ENCODE peak calls at places on chromosome 3, in four cellular contexts. One of them, this sample, is unnamed.
A peak's percentile ranks its signal among the peaks of the same experiment; 100 is the strongest.

GRCh38 chr3:89289791-89290190 is 182.4 kb downstream of the EPHA3 start:
- DNase-seq in uterus: no peak
- DNase-seq in ovary: no peak
- DNase-seq in upper lobe of left lung: no peak
- DNase-seq in this sample: no peak

GRCh38 chr3:141466633-141467169 is 20.1 kb upstream of the RASA2 start:
- DNase-seq in uterus: no peak
- DNase-seq in ovary: no peak
- DNase-seq in upper lobe of left lung: no peak
- DNase-seq in this sample: no peak

GRCh38 chr3:131717493-131717892 is 214.7 kb upstream of the MRPL3 start:
- DNase-seq in uterus: no peak
- DNase-seq in ovary: no peak
- DNase-seq in upper lobe of left lung: no peak
- DNase-seq in this sample: no peak

GRCh38 chr3:194769020-194769643 is 83.4 kb downstream of the FAM43A start:
- DNase-seq in uterus: peak; percentile 90
- DNase-seq in ovary: peak; percentile 87
- DNase-seq in upper lobe of left lung: peak; percentile 87
- DNase-seq in this sample: peak; percentile 88

GRCh38 chr3:25547928-25548327 is 116.8 kb downstream of the TOP2B start:
- DNase-seq in uterus: no peak
- DNase-seq in ovary: no peak
- DNase-seq in upper lobe of left lung: no peak
- DNase-seq in this sample: no peak

GRCh38 chr3:109922898-109923297 is 585.6 kb upstream of the DPPA4 start:
- DNase-seq in uterus: no peak
- DNase-seq in ovary: no peak
- DNase-seq in upper lobe of left lung: no peak
- DNase-seq in this sample: no peak

GRCh38 chr3:59680916-59681315 is 631.1 kb upstream of the CFAP20DC start:
- DNase-seq in uterus: no peak
- DNase-seq in ovary: no peak
- DNase-seq in upper lobe of left lung: no peak
- DNase-seq in this sample: no peak

GRCh38 chr3:99901200-99901926 is 83.7 kb downstream of the CMSS1 start:
- DNase-seq in uterus: no peak
- DNase-seq in ovary: no peak
- DNase-seq in upper lobe of left lung: no peak
- DNase-seq in this sample: no peak

GRCh38 chr3:153001428-153001827 is 160.6 kb upstream of the RAP2B start:
- DNase-seq in uterus: no peak
- DNase-seq in ovary: no peak
- DNase-seq in upper lobe of left lung: no peak
- DNase-seq in this sample: no peak

GRCh38 chr3:179098388-179099077 is 26.9 kb upstream of the ZMAT3 start:
- DNase-seq in uterus: no peak
- DNase-seq in ovary: no peak
- DNase-seq in upper lobe of left lung: no peak
- DNase-seq in this sample: no peak

GRCh38 chr3:55426486-55426885 is 60.6 kb downstream of the WNT5A start:
- DNase-seq in uterus: no peak
- DNase-seq in ovary: no peak
- DNase-seq in upper lobe of left lung: no peak
- DNase-seq in this sample: no peak

GRCh38 chr3:35944915-35945710 is 305.8 kb downstream of the ARPP21 start:
- DNase-seq in uterus: no peak
- DNase-seq in ovary: no peak
- DNase-seq in upper lobe of left lung: no peak
- DNase-seq in this sample: no peak

GRCh38 chr3:140953028-140953960 is 11.7 kb downstream of the SLC25A36 start:
- DNase-seq in uterus: no peak
- DNase-seq in ovary: no peak
- DNase-seq in upper lobe of left lung: no peak
- DNase-seq in this sample: no peak

GRCh38 chr3:126459763-126460127 is 15.9 kb downstream of the ZXDC start:
- DNase-seq in uterus: no peak
- DNase-seq in ovary: no peak
- DNase-seq in upper lobe of left lung: no peak
- DNase-seq in this sample: no peak

GRCh38 chr3:126957776-126958637 is 24.9 kb upstream of the PLXNA1 start:
- DNase-seq in uterus: no peak
- DNase-seq in ovary: peak; percentile 27
- DNase-seq in upper lobe of left lung: peak; percentile 44
- DNase-seq in this sample: no peak

GRCh38 chr3:8954938-8955763 is 8.1 kb downstream of the RAD18 start:
- DNase-seq in uterus: no peak
- DNase-seq in ovary: no peak
- DNase-seq in upper lobe of left lung: no peak
- DNase-seq in this sample: no peak

GRCh38 chr3:8952130-8952529 is 11.1 kb downstream of the RAD18 start:
- DNase-seq in uterus: no peak
- DNase-seq in ovary: no peak
- DNase-seq in upper lobe of left lung: no peak
- DNase-seq in this sample: no peak

GRCh38 chr3:8953336-8953735 is 9.9 kb downstream of the RAD18 start:
- DNase-seq in uterus: no peak
- DNase-seq in ovary: no peak
- DNase-seq in upper lobe of left lung: no peak
- DNase-seq in this sample: no peak
- TF ChIP-seq POLR2A in uterus: no peak
- TF ChIP-seq POLR2A in ovary: no peak
- TF ChIP-seq POLR2A in upper lobe of left lung: no peak
- TF ChIP-seq POLR2A in this sample: no peak

GRCh38 chr3:11386413-11387155 is 114.4 kb downstream of the ATG7 start:
- DNase-seq in uterus: peak; percentile 46
- DNase-seq in ovary: no peak
- DNase-seq in upper lobe of left lung: no peak
- DNase-seq in this sample: no peak
- H3K36me3 ChIP-seq in uterus: no peaks in the 10 kb centered on the region
- H3K36me3 ChIP-seq in ovary: no peaks in the 10 kb centered on the region
- H3K36me3 ChIP-seq in upper lobe of left lung: no peaks in the 10 kb centered on the region
- H3K36me3 ChIP-seq in this sample: no peaks in the 10 kb centered on the region

DNA sequence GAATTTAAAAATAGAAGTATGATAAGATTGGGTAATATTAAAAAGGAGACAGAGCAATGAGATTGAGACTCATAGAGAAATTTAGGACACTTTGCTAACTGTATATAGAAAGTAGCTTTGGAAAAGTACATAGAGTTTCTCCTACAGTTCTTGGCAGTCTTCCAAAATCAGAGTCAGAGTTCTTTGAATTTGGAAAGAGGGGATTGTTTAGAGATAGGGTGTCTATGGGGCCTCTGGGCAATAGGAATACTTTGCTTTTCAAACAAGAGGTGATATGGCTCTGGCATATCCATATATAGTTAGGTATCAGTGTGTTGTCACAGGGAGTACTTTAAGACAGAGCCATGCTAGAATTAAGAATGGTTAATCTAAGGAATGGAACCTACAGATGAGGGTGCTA is 477.1 kb upstream of the KCNMB2 start:
- DNase-seq in uterus: no peak
- DNase-seq in ovary: no peak
- DNase-seq in upper lobe of left lung: no peak
- DNase-seq in this sample: no peak
- TF ChIP-seq POLR2A in uterus: no peak
- TF ChIP-seq POLR2A in ovary: no peak
- TF ChIP-seq POLR2A in upper lobe of left lung: no peak
- TF ChIP-seq POLR2A in this sample: no peak

GRCh38 chr3:39144095-39144747 is 9.2 kb downstream of the CSRNP1 start:
- DNase-seq in uterus: no peak
- DNase-seq in ovary: no peak
- DNase-seq in upper lobe of left lung: peak; percentile 78
- DNase-seq in this sample: peak; percentile 43
- H3K36me3 ChIP-seq in uterus: no peaks in the 10 kb centered on the region
- H3K36me3 ChIP-seq in ovary: no peaks in the 10 kb centered on the region
- H3K36me3 ChIP-seq in upper lobe of left lung: peaks cover 66% of the 10 kb centered on the region
- H3K36me3 ChIP-seq in this sample: peaks cover 40% of the 10 kb centered on the region

GRCh38 chr3:43621406-43621973 is 321 bp downstream of the ANO10 start:
- DNase-seq in uterus: no peak
- DNase-seq in ovary: no peak
- DNase-seq in upper lobe of left lung: no peak
- DNase-seq in this sample: peak; percentile 64
- TF ChIP-seq POLR2A in uterus: peak; percentile 59
- TF ChIP-seq POLR2A in ovary: peak; percentile 41
- TF ChIP-seq POLR2A in upper lobe of left lung: no peak
- TF ChIP-seq POLR2A in this sample: peak; percentile 27

DNA sequence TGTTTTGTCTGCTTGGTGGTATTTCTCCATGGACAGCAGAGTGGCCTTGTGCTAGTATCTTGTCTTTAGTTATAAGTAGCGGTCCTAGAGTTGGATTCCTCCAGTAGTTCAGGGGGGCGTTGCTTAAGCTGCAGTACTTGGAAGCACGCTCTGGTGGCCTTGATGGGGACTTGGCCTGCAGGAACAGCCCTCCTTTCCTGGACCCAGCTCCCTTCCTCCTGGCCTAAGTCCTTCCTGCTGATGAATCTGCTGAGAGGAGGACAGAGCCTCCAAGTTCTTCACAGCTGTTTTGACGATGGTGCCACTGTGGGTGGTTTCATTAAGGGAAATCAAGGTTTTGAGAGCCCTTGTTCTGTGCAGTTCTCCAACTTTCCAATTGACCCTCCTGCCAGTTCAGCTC is 38.6 kb upstream of the SEC22A start:
- DNase-seq in uterus: no peak
- DNase-seq in ovary: no peak
- DNase-seq in upper lobe of left lung: no peak
- DNase-seq in this sample: no peak
- H3K36me3 ChIP-seq in uterus: no peaks in the 10 kb centered on the region
- H3K36me3 ChIP-seq in ovary: no peaks in the 10 kb centered on the region
- H3K36me3 ChIP-seq in upper lobe of left lung: peaks cover 19% of the 10 kb centered on the region
- H3K36me3 ChIP-seq in this sample: no peaks in the 10 kb centered on the region

DNA sequence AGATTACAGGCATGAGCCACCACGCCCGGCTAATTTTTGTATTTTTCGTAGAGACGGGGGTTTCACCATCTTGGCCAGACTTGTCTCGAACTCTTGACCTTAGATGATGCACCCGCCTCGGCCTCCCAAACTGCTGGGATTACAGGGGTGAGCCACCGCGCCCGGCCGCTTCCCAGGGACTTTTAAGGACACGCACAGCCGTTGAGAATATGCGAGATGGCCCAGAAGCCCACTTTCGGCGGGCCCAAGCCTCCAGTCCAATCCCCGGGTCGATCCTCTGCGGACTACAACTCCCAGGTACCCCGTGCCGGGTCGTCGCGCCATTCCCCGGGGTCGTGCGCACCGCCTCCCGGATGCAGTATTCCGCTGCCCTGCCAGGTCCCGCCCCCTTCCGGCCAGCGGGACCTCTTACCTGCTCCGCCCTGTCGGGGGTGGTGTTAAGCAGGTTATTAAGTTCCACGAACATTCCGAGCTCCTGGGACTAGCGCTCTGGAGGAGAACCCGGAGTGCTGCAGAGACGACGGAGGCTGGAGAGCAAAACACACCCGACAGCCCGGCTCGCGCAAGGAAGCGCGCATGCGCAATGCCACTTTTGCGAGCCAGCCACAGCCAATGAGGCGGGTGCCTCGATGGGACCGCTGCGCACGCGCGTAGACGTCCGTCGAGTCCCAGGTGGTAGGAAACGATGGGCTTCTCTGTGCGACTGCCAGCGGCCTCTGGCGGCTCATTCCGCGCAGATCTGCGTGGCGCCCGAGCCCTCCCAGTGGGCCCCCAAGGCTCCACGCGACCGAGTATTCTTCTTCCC is at the start of gene ELP6:
- DNase-seq in uterus: peak; percentile 97
- DNase-seq in ovary: peak; percentile 98
- DNase-seq in upper lobe of left lung: peak; percentile 98
- DNase-seq in this sample: peak; percentile 96
- TF ChIP-seq POLR2A in uterus: peak; percentile 69
- TF ChIP-seq POLR2A in ovary: peak; percentile 59
- TF ChIP-seq POLR2A in upper lobe of left lung: no peak
- TF ChIP-seq POLR2A in this sample: peak; percentile 52

GRCh38 chr3:45957606-45958005 is 14.3 kb downstream of the CXCR6 start:
- DNase-seq in uterus: no peak
- DNase-seq in ovary: no peak
- DNase-seq in upper lobe of left lung: no peak
- DNase-seq in this sample: no peak

GRCh38 chr3:45955017-45955647 is 11.9 kb downstream of the CXCR6 start:
- DNase-seq in uterus: no peak
- DNase-seq in ovary: no peak
- DNase-seq in upper lobe of left lung: no peak
- DNase-seq in this sample: no peak

GRCh38 chr3:45953536-45953935 is 10.3 kb downstream of the CXCR6 start:
- DNase-seq in uterus: no peak
- DNase-seq in ovary: no peak
- DNase-seq in upper lobe of left lung: no peak
- DNase-seq in this sample: no peak

GRCh38 chr3:45954306-45954705 is 11.0 kb downstream of the CXCR6 start:
- DNase-seq in uterus: no peak
- DNase-seq in ovary: no peak
- DNase-seq in upper lobe of left lung: no peak
- DNase-seq in this sample: no peak

DNA sequence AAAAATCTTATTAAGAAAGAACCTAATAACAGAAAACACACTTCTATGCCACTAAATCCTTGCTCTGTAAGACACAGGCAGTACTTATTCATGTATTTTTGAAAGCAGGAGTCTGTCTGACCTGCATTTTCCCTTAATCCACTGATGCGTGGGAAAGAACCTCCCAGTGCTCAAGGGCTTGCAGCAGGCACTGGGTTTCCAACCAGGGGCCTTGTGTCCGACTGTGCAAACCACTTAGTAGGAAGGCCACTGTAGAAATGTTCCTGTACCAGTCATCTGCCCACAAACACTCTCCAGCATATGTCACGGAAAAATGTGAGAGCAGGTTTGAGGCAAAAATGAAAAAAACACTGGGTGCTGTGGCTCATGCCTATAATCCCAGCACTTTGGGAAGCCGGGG is 12.4 kb downstream of the CXCR6 start:
- DNase-seq in uterus: no peak
- DNase-seq in ovary: no peak
- DNase-seq in upper lobe of left lung: no peak
- DNase-seq in this sample: no peak
- H3K36me3 ChIP-seq in uterus: no peaks in the 10 kb centered on the region
- H3K36me3 ChIP-seq in ovary: no peaks in the 10 kb centered on the region
- H3K36me3 ChIP-seq in upper lobe of left lung: peaks cover 63% of the 10 kb centered on the region
- H3K36me3 ChIP-seq in this sample: peaks cover 48% of the 10 kb centered on the region

GRCh38 chr3:3573341-3573740 is 225.9 kb upstream of the LRRN1 start:
- DNase-seq in uterus: no peak
- DNase-seq in ovary: no peak
- DNase-seq in upper lobe of left lung: no peak
- DNase-seq in this sample: no peak
- TF ChIP-seq POLR2A in uterus: no peak
- TF ChIP-seq POLR2A in ovary: no peak
- TF ChIP-seq POLR2A in upper lobe of left lung: no peak
- TF ChIP-seq POLR2A in this sample: no peak

This sample was measured in right lobe of liver.